ENCODE peak calls at places on chromosomes 13 and 19, in five cellular contexts. E, I, X, V and Q are unnamed samples.

GRCh38 chr13:113595131-113595530 is 10.6 kb downstream of the TFDP1 start:
- DNase-seq in E (no peak), I (no peak), X (no peak), V (no peak), Q (no peak)

GRCh38 chr13:113802090-113802531 is 43.1 kb downstream of the TMEM255B start:
- DNase-seq in E (peak), I (peak), X (peak), V (no peak), Q (no peak)

GRCh38 chr19:49436381-49437017 is 4.8 kb downstream of the SLC17A7 start:
- DNase-seq in E (no peak), I (no peak), X (no peak), V (no peak), Q (no peak)

GRCh38 chr19:14530005-14530348 is 583 bp downstream of the TECR start:
- DNase-seq in E (no peak), I (no peak), X (no peak), V (no peak), Q (no peak)

GRCh38 chr19:3055741-3056453 is 6.4 kb downstream of the TLE5 start:
- DNase-seq in E (no peak), I (no peak), X (no peak), V (no peak), Q (no peak)

GRCh38 chr19:22609630-22610029 is 24.5 kb upstream of the ZNF492 start:
- DNase-seq in E (no peak), I (no peak), X (no peak), V (no peak), Q (no peak)

GRCh38 chr13:23986619-23987018 is 89.3 kb upstream of the C1QTNF9B start:
- DNase-seq in E (peak), I (no peak), X (peak), V (no peak), Q (no peak)

GRCh38 chr13:68846663-68847062 is 1261.0 kb upstream of the ATXN8OS start:
- DNase-seq in E (no peak), I (no peak), X (no peak), V (no peak), Q (no peak)

GRCh38 chr13:113585828-113586355 is 1.3 kb downstream of the TFDP1 start:
- DNase-seq in E (no peak), I (no peak), X (no peak), V (no peak), Q (no peak)

GRCh38 chr13:38372818-38373217 is 23.2 kb downstream of the UFM1 start:
- DNase-seq in E (no peak), I (no peak), X (no peak), V (no peak), Q (no peak)

GRCh38 chr13:46896346-46897138 is at the start of gene HTR2A:
- DNase-seq in E (peak), I (no peak), X (no peak), V (no peak), Q (no peak)

GRCh38 chr19:10230904-10231623 is at the start of gene S1PR2:
- DNase-seq in E (peak), I (peak), X (peak), V (peak), Q (no peak)

GRCh38 chr19:41887711-41888382 is 4.9 kb downstream of the ARHGEF1 start:
- DNase-seq in E (peak), I (no peak), X (no peak), V (peak), Q (no peak)

GRCh38 chr19:29841559-29842367 is 30.0 kb downstream of the CCNE1 start:
- DNase-seq in E (peak), I (no peak), X (no peak), V (no peak), Q (no peak)

GRCh38 chr19:3504723-3505122 is 1.4 kb upstream of the FZR1 start:
- DNase-seq in E (peak), I (no peak), X (no peak), V (no peak), Q (no peak)

GRCh38 chr13:102702965-102703720 is 8.3 kb upstream of the METTL21C start:
- DNase-seq in E (no peak), I (no peak), X (no peak), V (no peak), Q (no peak)

GRCh38 chr19:43504426-43505185 is at the start of gene PHLDB3:
- DNase-seq in E (peak), I (no peak), X (no peak), V (peak), Q (no peak)

GRCh38 chr19:13097331-13098258 is 5.1 kb downstream of the LYL1 start:
- DNase-seq in E (no peak), I (peak), X (no peak), V (peak), Q (no peak)

GRCh38 chr19:11018179-11018578 is 57.3 kb downstream of the SMARCA4 start:
- DNase-seq in E (no peak), I (no peak), X (no peak), V (no peak), Q (no peak)

GRCh38 chr13:28531956-28532225 is 37.0 kb upstream of the FLT1 start:
- DNase-seq in E (no peak), I (no peak), X (no peak), V (no peak), Q (no peak)

GRCh38 chr19:17091758-17092333 is 16.3 kb downstream of the MYO9B start:
- DNase-seq in E (no peak), I (no peak), X (no peak), V (peak), Q (no peak)

GRCh38 chr13:22387899-22388298 is 717.0 kb downstream of the FGF9 start:
- DNase-seq in E (no peak), I (no peak), X (no peak), V (no peak), Q (no peak)

GRCh38 chr19:40663712-40664692 is 26.4 kb downstream of the NUMBL start:
- DNase-seq in E (no peak), I (no peak), X (no peak), V (no peak), Q (no peak)

GRCh38 chr19:12333162-12334159 is at the start of gene ZNF563:
- DNase-seq in E (peak), I (peak), X (peak), V (peak), Q (peak)

GRCh38 chr19:46131485-46132143 is 7.1 kb upstream of the IGFL3 start:
- DNase-seq in E (no peak), I (no peak), X (no peak), V (no peak), Q (no peak)
- H3K27ac ChIP-seq in E (peak), I (no peak), X (peak), V (no peak), Q (no peak)

DNA sequence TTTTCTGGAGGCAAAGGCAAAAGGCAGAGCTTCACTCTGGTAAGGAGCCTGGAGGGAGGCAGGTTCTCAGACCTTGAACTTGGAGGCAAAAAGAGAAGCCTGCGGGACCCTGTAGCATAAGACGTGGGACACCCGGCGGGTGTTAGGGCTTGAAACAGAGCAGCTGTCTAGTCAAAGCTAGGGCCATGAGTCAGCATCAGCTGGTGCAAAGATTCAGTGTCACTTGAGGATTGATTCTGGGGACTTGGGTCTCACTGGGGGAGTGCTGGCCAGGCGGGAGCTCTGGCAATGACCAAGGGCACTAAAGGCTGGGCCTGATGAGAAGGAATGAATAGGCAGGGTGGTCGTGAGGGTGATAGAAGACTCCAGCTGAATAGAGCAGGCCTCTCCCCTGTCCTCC is 97.0 kb downstream of the MBNL2 start:
- DNase-seq in E (peak), I (no peak), X (no peak), V (no peak), Q (peak)
- H3K27ac ChIP-seq in E (peak), I (no peak), X (peak), V (no peak), Q (peak)

GRCh38 chr13:40478775-40479174 is 187.7 kb downstream of the FOXO1 start:
- DNase-seq in E (no peak), I (no peak), X (no peak), V (no peak), Q (no peak)

GRCh38 chr13:40480915-40481525 is 185.4 kb downstream of the FOXO1 start:
- DNase-seq in E (no peak), I (no peak), X (no peak), V (no peak), Q (no peak)

GRCh38 chr13:40477623-40478608 is 188.5 kb downstream of the FOXO1 start:
- DNase-seq in E (peak), I (peak), X (no peak), V (peak), Q (no peak)

GRCh38 chr13:40479196-40479845 is 187.1 kb downstream of the FOXO1 start:
- DNase-seq in E (no peak), I (no peak), X (no peak), V (no peak), Q (peak)

DNA sequence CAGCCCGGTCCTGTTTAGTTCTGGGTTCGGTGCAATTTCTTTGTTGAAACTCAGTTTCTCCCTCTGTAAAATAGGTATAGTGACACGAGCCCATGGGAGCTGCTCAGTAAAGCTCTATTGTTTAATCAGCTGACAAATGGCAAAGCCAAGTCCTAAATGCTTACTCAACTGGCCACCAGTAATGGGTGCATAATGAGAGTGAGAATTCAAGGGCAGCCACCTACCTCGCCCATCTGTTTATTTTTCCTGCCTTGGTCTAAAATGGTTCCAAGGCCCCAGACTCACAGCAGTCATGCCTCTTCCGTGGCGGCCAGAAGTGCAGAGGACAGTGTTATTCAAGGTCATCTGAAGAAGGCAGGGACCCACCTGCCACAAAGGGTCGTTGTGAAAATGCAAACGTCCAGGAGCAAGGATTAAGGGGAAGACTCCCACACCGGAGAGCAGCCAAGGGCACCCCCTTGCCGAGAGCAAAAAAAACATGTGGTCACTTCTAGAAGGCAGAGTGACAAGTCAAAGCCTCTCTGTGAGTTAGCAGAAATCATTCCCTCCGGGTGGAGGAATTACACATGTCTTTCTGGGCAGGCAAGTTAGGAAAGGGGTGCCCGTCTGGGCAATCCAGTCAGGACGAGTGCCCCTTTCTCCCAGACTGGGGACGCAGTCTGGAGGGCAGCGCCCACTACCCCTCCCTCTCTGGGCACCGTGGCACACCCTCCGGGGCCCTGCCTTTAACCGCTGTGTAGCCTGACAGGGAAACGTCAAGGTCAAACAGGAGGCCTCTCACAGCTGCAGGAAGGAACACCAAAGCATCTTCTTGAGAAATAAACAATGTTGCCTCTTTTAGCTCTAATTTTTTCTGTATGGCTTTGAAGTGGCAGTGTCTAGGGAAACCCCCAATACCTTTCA is 186.2 kb downstream of the FOXO1 start:
- DNase-seq in E (no peak), I (no peak), X (no peak), V (no peak), Q (no peak)
- H3K27ac ChIP-seq in E (peak), I (peak), X (no peak), V (no peak), Q (peak)

DNA sequence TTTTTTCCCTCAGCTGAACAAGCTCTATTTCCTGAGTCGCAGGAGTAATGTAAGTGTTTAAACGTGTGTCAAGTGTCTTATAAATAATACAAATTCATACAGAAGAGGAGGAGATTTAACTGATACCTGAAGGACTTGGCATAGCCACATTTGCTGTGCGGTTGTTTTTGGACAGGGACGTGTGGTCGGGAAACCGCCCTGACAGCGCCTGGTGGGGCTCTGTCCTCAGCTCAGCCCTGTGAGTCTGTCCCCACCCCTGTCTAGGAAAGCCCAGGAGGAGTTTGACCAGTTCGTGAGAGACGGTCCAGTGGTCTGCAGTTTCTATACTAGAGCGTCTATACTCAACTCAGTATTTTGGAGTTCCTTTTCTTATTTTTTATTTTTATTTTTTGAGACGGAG is 16.7 kb downstream of the ZIC2 start:
- DNase-seq in E (no peak), I (no peak), X (no peak), V (no peak), Q (no peak)
- H3K27ac ChIP-seq in E (no peak), I (no peak), X (no peak), V (no peak), Q (no peak)

DNA sequence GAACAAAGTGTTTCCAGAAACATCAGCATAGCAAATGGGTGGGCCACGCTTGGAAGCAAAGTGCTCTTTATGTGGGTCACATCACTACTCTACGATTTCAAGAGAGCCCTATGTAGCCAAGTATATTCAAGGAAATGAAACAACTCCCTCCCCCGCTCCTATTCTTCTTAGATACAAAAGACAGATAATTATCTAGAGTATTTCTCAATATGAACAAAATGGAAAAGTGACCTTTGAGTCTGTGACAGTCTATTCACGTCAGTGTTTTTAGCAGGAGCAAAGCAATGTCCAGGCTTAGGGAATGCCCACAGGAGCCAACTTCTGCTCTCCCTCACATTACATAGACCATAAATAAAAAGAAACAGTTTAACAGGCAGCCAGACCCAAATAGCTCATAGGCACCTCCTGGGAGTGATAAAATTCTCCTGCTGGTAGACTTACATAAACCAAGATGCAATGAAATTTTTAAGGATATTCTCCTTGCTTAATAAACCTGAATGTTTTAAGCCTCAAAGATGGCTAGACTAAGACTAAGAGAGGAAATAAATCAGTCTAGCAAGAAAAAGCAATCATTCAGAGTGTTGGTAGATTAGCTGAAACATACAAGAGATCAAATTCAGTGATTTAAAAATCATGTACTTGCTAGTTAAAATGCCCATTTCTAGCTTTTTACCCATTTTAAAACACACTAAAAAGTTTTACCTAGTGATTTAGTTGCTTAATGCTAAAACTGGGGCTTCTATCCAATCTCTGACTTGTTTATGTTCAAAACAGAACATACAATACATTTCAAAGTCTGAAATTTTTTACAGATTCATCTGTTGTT is 182.8 kb downstream of the RGCC start:
- DNase-seq in E (peak), I (no peak), X (no peak), V (no peak), Q (no peak)
- H3K27ac ChIP-seq in E (no peak), I (peak), X (no peak), V (peak), Q (no peak)